ENCODE peak calls at places on chromosomes 16 and 17, in eight cellular contexts. L, K, V, A, N, S, F and B are unnamed samples.

GRCh38 chr16:66457888-66458287 is 30.8 kb downstream of the BEAN1 start:
- DNase-seq in K (peak), A (no peak), V (no peak), L (no peak), S (no peak), N (no peak), F (peak), B (peak)

GRCh38 chr17:8140413-8141029 is 11.7 kb downstream of the PER1 start:
- DNase-seq in F (no peak), A (no peak), L (no peak), S (no peak), K (no peak), V (no peak), N (no peak), B (no peak)

GRCh38 chr16:23257682-23258081 is 44.4 kb upstream of the SCNN1B start:
- DNase-seq in S (no peak), V (no peak), K (no peak), N (no peak), L (no peak), F (no peak), A (no peak), B (no peak)

GRCh38 chr17:31524926-31525800 is 133.7 kb downstream of the RAB11FIP4 start:
- DNase-seq in A (peak), V (peak), N (peak), L (peak), S (peak), F (peak), K (peak), B (peak)

GRCh38 chr17:29240477-29240876 is 6.2 kb upstream of the CRYBA1 start:
- DNase-seq in V (no peak), L (no peak), A (no peak), N (no peak), F (no peak), S (no peak), K (peak), B (no peak)

GRCh38 chr16:31421587-31421986 is 6.6 kb downstream of the COX6A2 start:
- DNase-seq in F (no peak), N (peak), L (no peak), V (no peak), A (peak), S (peak), K (no peak), B (no peak)

GRCh38 chr17:2853722-2854580 is 57.7 kb downstream of the RAP1GAP2 start:
- DNase-seq in K (peak), L (no peak), A (no peak), N (peak), V (no peak), F (peak), S (no peak), B (no peak)

GRCh38 chr16:85330694-85331188 is 218.5 kb upstream of the CIBAR2 start:
- DNase-seq in F (peak), L (peak), V (peak), A (peak), K (peak), S (peak), N (no peak), B (no peak)

GRCh38 chr17:835263-835662 is 53.1 kb downstream of the MRM3 start:
- DNase-seq in V (no peak), N (no peak), K (peak), F (peak), A (no peak), L (peak), S (no peak), B (no peak)